ENCODE peak calls at places on chromosome 14, in seven cellular contexts. P is sciatic nerve; R is neural progenitor cell; U is CD4-positive, alpha-beta T cell; B is ovary; K is mesenteric fat pad; W is HuH-7. A is an unnamed sample.

GRCh38 chr14:85597701-85598100 is 67.8 kb downstream of the FLRT2 start:
- DNase-seq in P (no peak), R (no peak), U (no peak), B (no peak), K (no peak), W (no peak), A (no peak)

GRCh38 chr14:60206837-60207533 is 41.8 kb upstream of the DHRS7 start:
- DNase-seq in P (no peak), R (no peak), U (no peak), B (no peak), K (no peak), W (no peak), A (no peak)

GRCh38 chr14:83992857-83993256 is 1537.1 kb upstream of the FLRT2 start:
- DNase-seq in P (no peak), R (no peak), U (no peak), B (no peak), K (no peak), W (no peak), A (no peak)

GRCh38 chr14:24817638-24818053 is 183.7 kb upstream of the GZMB start:
- DNase-seq in P (peak), R (peak), U (no peak), B (no peak), K (no peak), W (no peak), A (no peak)

GRCh38 chr14:92135269-92135668 is 13.5 kb downstream of the CPSF2 start:
- DNase-seq in P (no peak), R (peak), U (no peak), B (no peak), K (no peak), W (no peak), A (no peak)

GRCh38 chr14:100874411-100875091 is 29.0 kb downstream of the RTL1 start:
- DNase-seq in P (no peak), R (no peak), U (no peak), B (no peak), K (no peak), W (no peak), A (peak)

GRCh38 chr14:64193821-64194220 is 100.3 kb downstream of the ESR2 start:
- DNase-seq in P (no peak), R (no peak), U (no peak), B (no peak), K (no peak), W (no peak), A (no peak)

GRCh38 chr14:94538070-94538740 is 23.0 kb upstream of the SERPINA4 start:
- DNase-seq in P (no peak), R (no peak), U (no peak), B (no peak), K (peak), W (no peak), A (no peak)

GRCh38 chr14:59018460-59018859 is 170.0 kb upstream of the DAAM1 start:
- DNase-seq in P (no peak), R (no peak), U (no peak), B (no peak), K (no peak), W (no peak), A (no peak)

GRCh38 chr14:102697125-102697900 is 79.9 kb upstream of the TRAF3 start:
- DNase-seq in P (no peak), R (no peak), U (no peak), B (no peak), K (no peak), W (no peak), A (no peak)

GRCh38 chr14:73645248-73645610 is 443 bp downstream of the DNAL1 start:
- DNase-seq in P (no peak), R (no peak), U (no peak), B (no peak), K (no peak), W (no peak), A (no peak)

GRCh38 chr14:72892103-72892878 is 1.6 kb downstream of the DPF3 start:
- DNase-seq in P (peak), R (peak), U (peak), B (peak), K (peak), W (no peak), A (no peak)

GRCh38 chr14:61690982-61691381 is 4.3 kb upstream of the HIF1A start:
- DNase-seq in P (no peak), R (no peak), U (no peak), B (no peak), K (no peak), W (no peak), A (no peak)

GRCh38 chr14:55802986-55803431 is 223.0 kb downstream of the KTN1 start:
- DNase-seq in P (no peak), R (no peak), U (no peak), B (no peak), K (no peak), W (no peak), A (no peak)

GRCh38 chr14:36529062-36529461 is 9.0 kb upstream of the NKX2-1 start:
- DNase-seq in P (no peak), R (no peak), U (no peak), B (no peak), K (no peak), W (no peak), A (no peak)

A was measured in right lobe of liver.